ENCODE peak calls at places on chromosomes 5 and 9, in four cellular contexts. D is fibroblast of the aortic adventitia, E is H54, A is NCI-H146. H is an unnamed sample.

GRCh38 chr5:132622608-132623007 is 35.4 kb upstream of the IL13 start:
- DNase-seq in D (no peak), E (no peak), A (no peak), H (no peak)

GRCh38 chr5:98927242-98927987 is 1.4 kb downstream of the CHD1 start:
- DNase-seq in D (peak; percentile 64), E (peak; percentile 12), A (no peak), H (no peak)

GRCh38 chr5:30392897-30393296 is 800.6 kb upstream of the CDH6 start:
- DNase-seq in D (no peak), E (no peak), A (no peak), H (no peak)

GRCh38 chr5:115543931-115544370 is 624 bp downstream of the FEM1C start:
- DNase-seq in D (peak; percentile 70), E (no peak), A (peak; percentile 66), H (peak; percentile 30)

GRCh38 chr9:136273921-136274785 is 28.5 kb upstream of the QSOX2 start:
- DNase-seq in D (no peak), E (no peak), A (no peak), H (no peak)

GRCh38 chr9:81543695-81544094 is 145.7 kb downstream of the TLE1 start:
- DNase-seq in D (no peak), E (no peak), A (no peak), H (no peak)

GRCh38 chr9:82548030-82548429 is 514.9 kb downstream of the RASEF start:
- DNase-seq in D (no peak), E (no peak), A (no peak), H (no peak)

GRCh38 chr9:131178382-131178781 is 53.0 kb downstream of the NUP214 start:
- DNase-seq in D (peak; percentile 64), E (peak; percentile 9), A (peak; percentile 30), H (peak; percentile 29)

GRCh38 chr5:43711496-43711895 is 108.5 kb downstream of the NNT start:
- DNase-seq in D (peak; percentile 52), E (peak; percentile 52), A (no peak), H (no peak)

GRCh38 chr9:114270120-114270975 is 52.5 kb upstream of the ORM1 start:
- DNase-seq in D (no peak), E (no peak), A (no peak), H (no peak)

GRCh38 chr9:76162109-76162730 is 232.0 kb downstream of the RFK start:
- DNase-seq in D (peak; percentile 13), E (no peak), A (no peak), H (no peak)

GRCh38 chr5:139709587-139710369 is 61.6 kb downstream of the CXXC5 start:
- DNase-seq in D (no peak), E (no peak), A (peak; percentile 79), H (peak; percentile 42)

GRCh38 chr5:27130587-27130986 is 92.2 kb upstream of the CDH9 start:
- DNase-seq in D (peak; percentile 41), E (no peak), A (peak; percentile 24), H (no peak)

GRCh38 chr5:37086466-37087178 is 162.6 kb downstream of the CPLANE1 start:
- DNase-seq in D (peak; percentile 24), E (no peak), A (peak; percentile 1), H (no peak)

GRCh38 chr5:102554092-102554491 is 55.3 kb upstream of the SLCO6A1 start:
- DNase-seq in D (no peak), E (no peak), A (no peak), H (peak; percentile 19)

GRCh38 chr5:43305948-43306563 is 7.2 kb downstream of the HMGCS1 start:
- DNase-seq in D (peak; percentile 81), E (peak; percentile 30), A (peak; percentile 33), H (peak; percentile 36)

GRCh38 chr9:88258012-88258411 is 119.7 kb upstream of the SPATA31C2 start:
- DNase-seq in D (peak; percentile 71), E (no peak), A (no peak), H (no peak)

GRCh38 chr5:10323588-10324488 is 16.1 kb upstream of the CMBL start:
- DNase-seq in D (peak; percentile 59), E (no peak), A (no peak), H (peak; percentile 87)

GRCh38 chr5:141506381-141507155 is 17.7 kb downstream of the PCDHGC5 start:
- DNase-seq in D (no peak), E (no peak), A (no peak), H (no peak)

GRCh38 chr5:176364765-176365662 is at the start of gene ARL10:
- DNase-seq in D (peak; percentile 17), E (no peak), A (peak; percentile 55), H (peak; percentile 42)

GRCh38 chr9:136742640-136743391 is at the start of gene LCN10:
- DNase-seq in D (no peak), E (no peak), A (peak; percentile 77), H (no peak)

GRCh38 chr5:142925795-142926194 is 155.6 kb downstream of the ARHGAP26 start:
- DNase-seq in D (peak; percentile 95), E (peak; percentile 23), A (no peak), H (no peak)

GRCh38 chr5:18744441-18744840 is 1110.2 kb downstream of the TAF11L14 start:
- DNase-seq in D (no peak), E (no peak), A (no peak), H (no peak)

GRCh38 chr5:158026248-158027031 is 167.5 kb upstream of the CLINT1 start:
- DNase-seq in D (peak; percentile 70), E (no peak), A (no peak), H (no peak)

GRCh38 chr5:68780299-68780960 is 313.4 kb upstream of the SLC30A5 start:
- DNase-seq in D (no peak), E (no peak), A (no peak), H (no peak)

GRCh38 chr5:160272889-160273288 is 39.5 kb downstream of the CCNJL start:
- DNase-seq in D (no peak), E (no peak), A (peak; percentile 49), H (peak; percentile 41)

GRCh38 chr9:112774006-112774996 is 23.7 kb downstream of the SNX30 start:
- DNase-seq in D (peak; percentile 42), E (no peak), A (no peak), H (no peak)

GRCh38 chr9:107861075-107861474 is 371.5 kb upstream of the KLF4 start:
- DNase-seq in D (no peak), E (no peak), A (no peak), H (no peak)

GRCh38 chr9:111040494-111040893 is 2.2 kb upstream of the LPAR1 start:
- DNase-seq in D (no peak), E (no peak), A (no peak), H (no peak)

GRCh38 chr5:125410501-125411162 is 664.2 kb upstream of the ZNF608 start:
- DNase-seq in D (peak; percentile 85), E (no peak), A (no peak), H (no peak)

GRCh38 chr9:965497-965896 is 11.0 kb upstream of the DMRT3 start:
- DNase-seq in D (no peak), E (no peak), A (no peak), H (no peak)

GRCh38 chr9:127202461-127203139 is 62.0 kb upstream of the GARNL3 start:
- DNase-seq in D (peak; percentile 54), E (no peak), A (no peak), H (no peak)

GRCh38 chr9:90878562-90878961 is 76.9 kb downstream of the SYK start:
- DNase-seq in D (no peak), E (no peak), A (no peak), H (no peak)

GRCh38 chr9:10268500-10269485 is 344.0 kb downstream of the PTPRD start:
- DNase-seq in D (peak; percentile 46), E (peak; percentile 18), A (peak; percentile 82), H (peak; percentile 62)

GRCh38 chr5:79200573-79201183 is 35.3 kb upstream of the JMY start:
- DNase-seq in D (peak; percentile 35), E (no peak), A (peak; percentile 27), H (no peak)

GRCh38 chr5:1058988-1059883 is 50.6 kb downstream of the NKD2 start:
- DNase-seq in D (no peak), E (no peak), A (no peak), H (no peak)

GRCh38 chr9:114097613-114098020 is 1.5 kb downstream of the KIF12 start:
- DNase-seq in D (no peak), E (no peak), A (no peak), H (peak; percentile 51)

GRCh38 chr9:134350416-134350994 is 24.2 kb downstream of the RXRA start:
- DNase-seq in D (no peak), E (no peak), A (no peak), H (no peak)

GRCh38 chr9:118262191-118262590 is 558.0 kb downstream of the TLR4 start:
- DNase-seq in D (no peak), E (no peak), A (no peak), H (no peak)